ENCODE peak calls at places on chromosome 14, in four cellular contexts. One of them, this sample, is unnamed.

GRCh38 chr14:105944632-105945610 is 418.5 kb downstream of the TMEM121 start:
- DNase-seq in GM12878: no peak
- DNase-seq in K562: peak; percentile 66
- DNase-seq in IMR-90: no peak
- DNase-seq in this sample: no peak

GRCh38 chr14:56390859-56391258 is 188.7 kb upstream of the TMEM260 start:
- DNase-seq in K562: no peak
- DNase-seq in GM12878: no peak
- DNase-seq in IMR-90: no peak
- DNase-seq in this sample: no peak

GRCh38 chr14:62497708-62498107 is 547.5 kb downstream of the KCNH5 start:
- DNase-seq in K562: no peak
- DNase-seq in GM12878: no peak
- DNase-seq in IMR-90: no peak
- DNase-seq in this sample: no peak

GRCh38 chr14:69268763-69269162 is 8.8 kb downstream of the GALNT16 start:
- DNase-seq in K562: no peak
- DNase-seq in IMR-90: peak; percentile 61
- DNase-seq in GM12878: no peak
- DNase-seq in this sample: peak; percentile 44

GRCh38 chr14:89598548-89599186 is 181.6 kb upstream of the FOXN3 start:
- DNase-seq in GM12878: no peak
- DNase-seq in IMR-90: peak; percentile 38
- DNase-seq in K562: no peak
- DNase-seq in this sample: no peak

GRCh38 chr14:82725188-82725587 is 1191.5 kb upstream of the SEL1L start:
- DNase-seq in GM12878: no peak
- DNase-seq in IMR-90: no peak
- DNase-seq in K562: no peak
- DNase-seq in this sample: no peak

GRCh38 chr14:80946187-80946586 is 4.6 kb upstream of the CEP128 start:
- DNase-seq in IMR-90: peak; percentile 52
- DNase-seq in K562: no peak
- DNase-seq in GM12878: no peak
- DNase-seq in this sample: no peak

GRCh38 chr14:71137536-71138235 is 230.4 kb downstream of the PCNX1 start:
- DNase-seq in GM12878: no peak
- DNase-seq in K562: no peak
- DNase-seq in IMR-90: no peak
- DNase-seq in this sample: no peak

GRCh38 chr14:75514673-75515630 is 7.3 kb upstream of the BATF start:
- DNase-seq in IMR-90: peak; percentile 15
- DNase-seq in K562: peak; percentile 44
- DNase-seq in GM12878: peak; percentile 80
- DNase-seq in this sample: peak; percentile 17

GRCh38 chr14:97253756-97254155 is 456.6 kb downstream of the VRK1 start:
- DNase-seq in IMR-90: no peak
- DNase-seq in GM12878: no peak
- DNase-seq in K562: no peak
- DNase-seq in this sample: no peak

GRCh38 chr14:97299661-97300060 is 502.5 kb downstream of the VRK1 start:
- DNase-seq in GM12878: no peak
- DNase-seq in IMR-90: no peak
- DNase-seq in K562: no peak
- DNase-seq in this sample: no peak

GRCh38 chr14:93036652-93037341 is 78.9 kb downstream of the ITPK1 start:
- DNase-seq in GM12878: no peak
- DNase-seq in IMR-90: no peak
- DNase-seq in K562: no peak
- DNase-seq in this sample: peak; percentile 27

GRCh38 chr14:35403085-35403396 is 1.5 kb downstream of the NFKBIA start:
- DNase-seq in GM12878: no peak
- DNase-seq in K562: no peak
- DNase-seq in IMR-90: peak; percentile 58
- DNase-seq in this sample: peak; percentile 31

GRCh38 chr14:74402264-74403251 is 23.5 kb downstream of the SYNDIG1L start:
- DNase-seq in GM12878: no peak
- DNase-seq in IMR-90: no peak
- DNase-seq in K562: no peak
- DNase-seq in this sample: no peak

GRCh38 chr14:104332634-104333270 is 194.4 kb downstream of the KIF26A start:
- DNase-seq in IMR-90: no peak
- DNase-seq in GM12878: no peak
- DNase-seq in K562: no peak
- DNase-seq in this sample: no peak

GRCh38 chr14:22542360-22542759 is 46.7 kb downstream of the DAD1 start:
- DNase-seq in IMR-90: no peak
- DNase-seq in K562: no peak
- DNase-seq in GM12878: no peak
- DNase-seq in this sample: no peak

GRCh38 chr14:93430889-93431670 is at the start of gene UNC79:
- DNase-seq in IMR-90: no peak
- DNase-seq in GM12878: no peak
- DNase-seq in K562: peak; percentile 7
- DNase-seq in this sample: no peak

GRCh38 chr14:102905116-102906108 is 17.1 kb upstream of the AMN start:
- DNase-seq in K562: no peak
- DNase-seq in GM12878: no peak
- DNase-seq in IMR-90: no peak
- DNase-seq in this sample: no peak

GRCh38 chr14:77307099-77307496 is 13.6 kb downstream of the POMT2 start:
- DNase-seq in K562: no peak
- DNase-seq in IMR-90: peak; percentile 20
- DNase-seq in GM12878: no peak
- DNase-seq in this sample: peak; percentile 44

GRCh38 chr14:22887260-22887989 is 4.4 kb downstream of the REM2 start:
- DNase-seq in IMR-90: peak; percentile 75
- DNase-seq in K562: peak; percentile 49
- DNase-seq in GM12878: peak; percentile 80
- DNase-seq in this sample: no peak

GRCh38 chr14:103449762-103450161 is 64.5 kb downstream of the MARK3 start:
- DNase-seq in GM12878: no peak
- DNase-seq in K562: no peak
- DNase-seq in IMR-90: no peak
- DNase-seq in this sample: no peak

GRCh38 chr14:61281186-61281676 is at the start of gene TMEM30B:
- DNase-seq in K562: no peak
- DNase-seq in GM12878: no peak
- DNase-seq in IMR-90: no peak
- DNase-seq in this sample: no peak

GRCh38 chr14:100871234-100872186 is 32.0 kb downstream of the RTL1 start:
- DNase-seq in IMR-90: peak; percentile 59
- DNase-seq in GM12878: no peak
- DNase-seq in K562: peak; percentile 78
- DNase-seq in this sample: peak; percentile 21

GRCh38 chr14:49783394-49784010 is 15.5 kb downstream of the KLHDC2 start:
- DNase-seq in IMR-90: no peak
- DNase-seq in GM12878: no peak
- DNase-seq in K562: no peak
- DNase-seq in this sample: no peak
- TF ChIP-seq FOS in IMR-90: no peak
- TF ChIP-seq FOS in GM12878: no peak
- TF ChIP-seq FOS in K562: no peak
- TF ChIP-seq FOS in this sample: no peak

GRCh38 chr14:24255438-24255837 is 7.5 kb downstream of the TGM1 start:
- DNase-seq in IMR-90: no peak
- DNase-seq in K562: no peak
- DNase-seq in GM12878: no peak
- DNase-seq in this sample: no peak
- H3K36me3 ChIP-seq in IMR-90: peaks cover 2% of the 10 kb centered on the region
- H3K36me3 ChIP-seq in K562: no peaks in the 10 kb centered on the region
- H3K36me3 ChIP-seq in GM12878: no peaks in the 10 kb centered on the region
- H3K36me3 ChIP-seq in this sample: peaks cover 3% of the 10 kb centered on the region

GRCh38 chr14:67411820-67412421 is at the start of gene PLEK2:
- DNase-seq in K562: no peak
- DNase-seq in GM12878: no peak
- DNase-seq in IMR-90: no peak
- DNase-seq in this sample: no peak
- H3K4me2 ChIP-seq in K562: no peak within 1 kb of the TSS
- H3K4me2 ChIP-seq in GM12878: peak within 1 kb of the TSS; percentile 64
- H3K4me2 ChIP-seq in IMR-90: peak within 1 kb of the TSS; percentile 38
- H3K4me2 ChIP-seq in this sample: peak within 1 kb of the TSS; percentile 14

GRCh38 chr14:85607571-85608219 is 77.8 kb downstream of the FLRT2 start:
- DNase-seq in GM12878: no peak
- DNase-seq in IMR-90: peak; percentile 97
- DNase-seq in K562: no peak
- DNase-seq in this sample: peak; percentile 47
- TF ChIP-seq FOS in GM12878: no peak
- TF ChIP-seq FOS in IMR-90: peak; percentile 96
- TF ChIP-seq FOS in K562: no peak
- TF ChIP-seq FOS in this sample: no peak

DNA sequence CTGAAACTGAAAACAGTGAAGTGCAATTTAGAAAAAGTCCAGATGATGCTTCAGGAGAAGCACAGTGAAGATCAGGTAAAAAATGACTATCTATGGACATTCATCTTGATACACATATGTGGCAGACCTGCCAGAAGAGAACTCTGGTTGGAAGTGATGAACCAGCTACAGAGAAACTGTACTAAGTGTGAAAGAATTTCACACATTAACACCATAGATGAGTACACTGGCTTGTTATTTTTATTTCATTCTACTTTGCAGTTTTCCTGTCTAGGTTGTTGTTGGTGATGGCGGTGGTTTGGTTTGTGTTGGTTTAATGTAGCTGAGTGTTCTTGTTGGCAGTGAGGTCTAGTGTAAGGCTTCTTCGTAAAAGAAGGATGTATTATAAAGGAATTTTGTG is 174.6 kb downstream of the ESR2 start:
- DNase-seq in GM12878: no peak
- DNase-seq in K562: no peak
- DNase-seq in IMR-90: no peak
- DNase-seq in this sample: no peak
- H3K36me3 ChIP-seq in GM12878: peaks cover 9% of the 10 kb centered on the region
- H3K36me3 ChIP-seq in K562: no peaks in the 10 kb centered on the region
- H3K36me3 ChIP-seq in IMR-90: peaks cover 1% of the 10 kb centered on the region
- H3K36me3 ChIP-seq in this sample: peaks cover 3% of the 10 kb centered on the region

GRCh38 chr14:95495093-95495492 is 21.4 kb downstream of the SYNE3 start:
- DNase-seq in IMR-90: no peak
- DNase-seq in GM12878: no peak
- DNase-seq in K562: no peak
- DNase-seq in this sample: no peak
- H3K4me2 ChIP-seq in IMR-90: no peak overlapping the region
- H3K4me2 ChIP-seq in GM12878: peak overlapping the region; percentile 96
- H3K4me2 ChIP-seq in K562: no peak overlapping the region
- H3K4me2 ChIP-seq in this sample: no peak overlapping the region

DNA sequence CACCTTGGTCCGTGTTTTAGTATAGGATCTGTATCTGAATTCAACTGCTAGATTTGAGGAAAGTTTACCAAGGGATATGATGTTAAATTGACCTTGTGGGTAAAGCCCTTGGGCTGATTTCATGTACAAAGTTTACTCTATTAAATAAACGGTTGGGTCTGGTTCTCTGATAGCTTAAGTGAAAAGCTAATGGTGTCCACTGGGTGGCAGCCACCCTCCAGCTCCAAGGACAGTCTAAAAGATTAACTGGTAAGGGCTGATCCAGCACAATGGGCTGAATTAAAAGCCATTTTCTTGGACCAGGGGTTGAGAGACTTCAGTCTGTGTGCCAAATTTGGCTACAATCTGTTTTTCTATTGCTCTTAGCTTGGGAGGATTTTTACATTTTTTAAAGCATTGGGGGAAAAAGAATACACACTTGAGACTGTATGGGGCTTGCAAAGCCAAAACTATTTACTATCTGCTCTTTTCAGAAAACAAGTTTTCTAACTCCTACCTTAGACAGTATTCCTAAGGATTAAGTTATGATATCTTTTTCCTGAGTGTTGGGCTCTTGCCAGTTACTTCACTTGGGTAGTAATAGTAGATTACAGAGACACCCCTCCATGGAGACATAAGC is 116.5 kb downstream of the GPHN start:
- DNase-seq in K562: peak; percentile 1
- DNase-seq in IMR-90: peak; percentile 69
- DNase-seq in GM12878: peak; percentile 21
- DNase-seq in this sample: peak; percentile 71
- TF ChIP-seq FOS in K562: no peak
- TF ChIP-seq FOS in IMR-90: no peak
- TF ChIP-seq FOS in GM12878: no peak
- TF ChIP-seq FOS in this sample: no peak